ENCODE peak calls at places on chromosomes 11 and 22, in ten cellular contexts. R, F, J, U, L, P, Z, H, D and Y are unnamed samples.

GRCh38 chr11:1878134-1879031 is 13.3 kb downstream of the PRR33 start:
- DNase-seq in U (peak; percentile 69), R (no peak), D (no peak), F (peak; percentile 69), L (no peak), P (no peak), H (peak; percentile 54), Z (no peak), J (no peak), Y (no peak)

GRCh38 chr11:33545941-33546340 is 154.7 kb downstream of the C11orf91 start:
- DNase-seq in L (peak; percentile 43), J (no peak), R (peak; percentile 57), H (no peak), U (no peak), F (no peak), P (no peak), Z (no peak), D (no peak), Y (peak; percentile 37)

GRCh38 chr11:132848336-132848735 is 684.0 kb downstream of the OPCML start:
- DNase-seq in H (no peak), R (peak; percentile 7), J (no peak), F (no peak), L (peak; percentile 26), P (no peak), Z (peak; percentile 47), U (no peak), D (no peak), Y (no peak)

GRCh38 chr11:132744771-132745170 is 787.5 kb downstream of the OPCML start:
- DNase-seq in L (peak; percentile 14), D (no peak), F (no peak), P (no peak), R (peak; percentile 59), U (no peak), Z (peak; percentile 14), J (peak; percentile 32), H (no peak), Y (peak; percentile 82)

GRCh38 chr11:122007611-122008071 is 108.4 kb downstream of the BLID start:
- DNase-seq in L (peak; percentile 72), H (peak; percentile 16), Z (no peak), R (peak; percentile 16), D (no peak), U (no peak), F (no peak), J (no peak), P (no peak), Y (no peak)

GRCh38 chr11:35373284-35373933 is 45.9 kb downstream of the SLC1A2 start:
- DNase-seq in L (no peak), D (no peak), F (no peak), H (no peak), P (no peak), J (no peak), U (no peak), R (peak; percentile 27), Z (no peak), Y (peak; percentile 46)

GRCh38 chr22:40116496-40117200 is 61.1 kb upstream of the TNRC6B start:
- DNase-seq in D (no peak), R (no peak), P (no peak), U (no peak), L (no peak), J (no peak), Z (no peak), F (no peak), H (no peak), Y (no peak)

GRCh38 chr11:117796456-117797428 is at the start of gene DSCAML1:
- DNase-seq in L (no peak), H (no peak), F (no peak), D (no peak), Z (no peak), U (peak; percentile 85), J (no peak), R (no peak), P (no peak), Y (no peak)

DNA sequence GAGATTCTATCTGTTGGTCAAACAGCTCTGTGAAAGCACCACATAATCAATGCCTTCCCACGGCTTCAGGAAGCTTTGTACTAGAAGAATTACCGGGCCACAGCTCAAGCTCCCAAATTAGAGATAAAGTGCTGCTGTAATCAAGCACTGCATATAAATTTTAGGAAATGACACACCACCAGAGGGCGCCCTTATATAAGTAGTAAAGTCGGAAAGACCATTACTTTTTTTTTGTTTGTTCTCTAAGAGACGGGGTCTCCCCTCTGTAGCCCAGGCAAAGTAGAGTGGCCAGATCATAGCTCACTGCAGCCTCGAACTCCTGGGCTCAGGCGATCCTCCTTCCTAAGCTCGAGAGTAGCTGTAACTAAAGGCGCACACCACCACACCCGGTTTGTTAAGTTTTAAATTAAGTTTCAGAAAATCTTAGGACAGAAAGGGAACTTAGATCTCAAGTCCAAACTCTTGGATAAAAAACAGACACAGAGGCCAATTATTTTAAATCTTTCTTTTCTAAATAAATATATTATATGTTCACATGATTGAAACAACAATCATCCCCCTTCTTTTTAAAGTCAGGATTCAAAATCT is 32.6 kb downstream of the PRCP start:
- DNase-seq in F (peak; percentile 81), R (peak; percentile 76), Z (peak; percentile 55), J (peak; percentile 48), P (peak; percentile 86), U (no peak), H (peak; percentile 31), D (peak; percentile 48), L (peak; percentile 88), Y (peak; percentile 88)
- H3K4me3 ChIP-seq in F (no peak overlapping the region), R (peak overlapping the region; percentile 29), Z (peak overlapping the region; percentile 29), J (no peak overlapping the region), P (no peak overlapping the region), U (peak overlapping the region; percentile 37), H (peak overlapping the region; percentile 39), D (no peak overlapping the region), L (no peak overlapping the region), Y (peak overlapping the region; percentile 37)

GRCh38 chr11:130003717-130004001 is 1.0 kb upstream of the PRDM10 start:
- DNase-seq in D (no peak), J (no peak), P (no peak), U (no peak), R (no peak), Z (no peak), L (no peak), F (no peak), H (no peak), Y (no peak)
- TF ChIP-seq CTCF in D (no peak), J (no peak), P (no peak), U (no peak), R (no peak), Z (no peak), L (no peak), F (no peak), H (no peak), Y (no peak)

DNA sequence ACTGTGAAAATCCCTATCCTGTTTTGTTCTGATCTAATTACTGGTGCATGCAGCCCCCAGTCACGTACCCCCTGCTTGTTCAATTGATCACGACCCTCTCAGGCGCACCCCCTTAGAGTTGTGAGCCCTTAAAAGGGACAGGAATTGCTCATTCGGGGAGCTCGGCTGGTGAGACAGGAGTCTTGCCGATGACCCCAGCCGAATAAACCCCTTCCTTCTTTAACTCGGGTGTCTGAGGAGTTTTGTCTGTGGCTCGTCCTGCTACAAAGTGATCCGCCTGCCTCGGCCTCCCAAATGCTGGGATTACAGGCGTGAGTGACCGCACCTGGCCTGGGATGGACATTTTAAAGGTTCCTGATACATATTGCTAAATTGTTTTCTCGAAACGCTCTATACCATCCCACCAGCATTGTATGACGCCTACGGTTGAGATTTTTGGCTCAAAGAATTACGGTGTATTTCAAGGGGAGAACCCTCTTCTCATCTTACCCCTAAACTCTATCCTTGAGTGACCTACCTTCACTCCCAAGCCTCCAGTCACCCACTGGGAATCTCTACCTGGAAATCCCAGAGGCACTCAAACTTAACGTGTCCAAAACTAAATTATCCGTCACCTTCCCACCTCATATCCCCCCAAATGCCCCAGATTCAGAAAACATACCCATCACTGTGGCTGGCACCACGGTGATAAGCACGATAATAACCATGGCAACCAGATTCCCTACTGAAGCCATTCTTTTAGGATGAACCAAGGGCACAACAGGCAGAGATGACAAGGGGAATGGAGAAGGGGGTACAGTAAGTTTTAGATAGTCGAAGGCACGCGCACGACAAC is 789 bp upstream of the POLA2 start:
- DNase-seq in U (peak; percentile 49), H (no peak), F (no peak), P (no peak), R (no peak), D (no peak), Z (no peak), L (no peak), J (no peak), Y (no peak)
- H3K4me3 ChIP-seq in U (peak overlapping the region; percentile 81), H (peak overlapping the region; percentile 80), F (peak overlapping the region; percentile 81), P (peak overlapping the region; percentile 98), R (peak overlapping the region; percentile 71), D (peak overlapping the region; percentile 64), Z (peak overlapping the region; percentile 68), L (peak overlapping the region; percentile 63), J (peak overlapping the region; percentile 83), Y (peak overlapping the region; percentile 88)

GRCh38 chr11:74462631-74463030 is 4.7 kb downstream of the KCNE3 start:
- DNase-seq in R (no peak), P (no peak), Z (no peak), H (no peak), D (no peak), J (no peak), F (no peak), U (no peak), L (no peak), Y (no peak)

GRCh38 chr11:74462009-74462408 is 5.3 kb downstream of the KCNE3 start:
- DNase-seq in H (peak; percentile 80), R (no peak), D (no peak), L (peak; percentile 83), P (no peak), F (peak; percentile 83), Z (no peak), J (no peak), U (peak; percentile 93), Y (no peak)

GRCh38 chr11:74460481-74461154 is 6.7 kb downstream of the KCNE3 start:
- DNase-seq in H (no peak), L (peak; percentile 83), D (no peak), J (no peak), F (no peak), U (no peak), R (peak; percentile 51), P (no peak), Z (peak; percentile 31), Y (no peak)

GRCh38 chr11:74459584-74459983 is 7.8 kb downstream of the KCNE3 start:
- DNase-seq in D (no peak), U (no peak), R (no peak), F (no peak), J (no peak), H (no peak), Z (no peak), L (no peak), P (no peak), Y (no peak)

GRCh38 chr11:74460065-74460464 is 7.3 kb downstream of the KCNE3 start:
- DNase-seq in Z (no peak), D (no peak), F (no peak), P (no peak), R (no peak), L (no peak), H (no peak), J (no peak), U (no peak), Y (no peak)
- TF ChIP-seq CTCF in Z (no peak), D (no peak), F (no peak), P (no peak), R (no peak), L (no peak), H (no peak), J (no peak), U (no peak), Y (no peak)

GRCh38 chr11:126281245-126281644 is 1.6 kb upstream of the TIRAP start:
- DNase-seq in J (no peak), H (no peak), L (no peak), Z (no peak), P (no peak), R (no peak), F (no peak), U (no peak), D (no peak), Y (no peak)
- H3K4me3 ChIP-seq in J (no peak overlapping the region), H (no peak overlapping the region), L (no peak overlapping the region), Z (no peak overlapping the region), P (no peak overlapping the region), R (no peak overlapping the region), F (no peak overlapping the region), U (no peak overlapping the region), D (no peak overlapping the region), Y (no peak overlapping the region)